ENCODE peak calls at places on chromosomes 2 and 18, in ten cellular contexts. D is prostate gland, C is suprapubic skin, U is endothelial cell of umbilical vein, V is K562, K is GM23338, I is transverse colon, M is HepG2, X is stomach, R is HCT116. A is an unnamed sample.

GRCh38 chr18:57547260-57547659 is 39.2 kb downstream of the FECH start:
- DNase-seq in D (no peak), C (no peak), U (no peak), V (no peak), K (no peak), I (no peak), M (no peak), X (no peak), R (no peak), A (peak)

GRCh38 chr2:142040554-142040953 is 90.3 kb downstream of the LRP1B start:
- DNase-seq in D (no peak), C (no peak), U (no peak), V (no peak), K (no peak), I (no peak), M (no peak), X (no peak), R (no peak), A (no peak)

GRCh38 chr18:45849529-45849928 is 24.1 kb downstream of the SIGLEC15 start:
- DNase-seq in D (no peak), C (no peak), U (no peak), V (no peak), K (no peak), I (no peak), M (no peak), X (no peak), R (no peak), A (no peak)

GRCh38 chr2:240601061-240601830 is 14.7 kb downstream of the CAPN10 start:
- DNase-seq in D (no peak), C (peak), U (no peak), V (no peak), K (no peak), I (peak), M (peak), X (no peak), R (no peak), A (no peak)

GRCh38 chr2:120771556-120772208 is 36.0 kb downstream of the GLI2 start:
- DNase-seq in D (no peak), C (peak), U (no peak), V (no peak), K (no peak), I (peak), M (no peak), X (no peak), R (no peak), A (no peak)

GRCh38 chr2:10330700-10331032 is 28.0 kb downstream of the HPCAL1 start:
- DNase-seq in D (no peak), C (no peak), U (no peak), V (no peak), K (no peak), I (no peak), M (no peak), X (no peak), R (no peak), A (no peak)

GRCh38 chr2:66696856-66697255 is 261.9 kb downstream of the MEIS1 start:
- DNase-seq in D (no peak), C (no peak), U (no peak), V (no peak), K (no peak), I (no peak), M (no peak), X (no peak), R (no peak), A (no peak)

GRCh38 chr2:117293012-117293411 is 521.5 kb upstream of the DDX18 start:
- DNase-seq in D (no peak), C (no peak), U (no peak), V (no peak), K (no peak), I (no peak), M (no peak), X (no peak), R (no peak), A (no peak)

GRCh38 chr2:228768818-228769217 is 502.3 kb downstream of the PID1 start:
- DNase-seq in D (no peak), C (no peak), U (no peak), V (no peak), K (no peak), I (no peak), M (no peak), X (no peak), R (no peak), A (no peak)

GRCh38 chr2:153519260-153519875 is 40.8 kb upstream of the RPRM start:
- DNase-seq in D (peak), C (no peak), U (peak), V (peak), K (peak), I (peak), M (peak), X (peak), R (peak), A (no peak)

GRCh38 chr2:159904127-159904564 is 106.1 kb upstream of the CD302 start:
- DNase-seq in D (no peak), C (peak), U (peak), V (no peak), K (peak), I (peak), M (no peak), X (no peak), R (no peak), A (peak)

DNA sequence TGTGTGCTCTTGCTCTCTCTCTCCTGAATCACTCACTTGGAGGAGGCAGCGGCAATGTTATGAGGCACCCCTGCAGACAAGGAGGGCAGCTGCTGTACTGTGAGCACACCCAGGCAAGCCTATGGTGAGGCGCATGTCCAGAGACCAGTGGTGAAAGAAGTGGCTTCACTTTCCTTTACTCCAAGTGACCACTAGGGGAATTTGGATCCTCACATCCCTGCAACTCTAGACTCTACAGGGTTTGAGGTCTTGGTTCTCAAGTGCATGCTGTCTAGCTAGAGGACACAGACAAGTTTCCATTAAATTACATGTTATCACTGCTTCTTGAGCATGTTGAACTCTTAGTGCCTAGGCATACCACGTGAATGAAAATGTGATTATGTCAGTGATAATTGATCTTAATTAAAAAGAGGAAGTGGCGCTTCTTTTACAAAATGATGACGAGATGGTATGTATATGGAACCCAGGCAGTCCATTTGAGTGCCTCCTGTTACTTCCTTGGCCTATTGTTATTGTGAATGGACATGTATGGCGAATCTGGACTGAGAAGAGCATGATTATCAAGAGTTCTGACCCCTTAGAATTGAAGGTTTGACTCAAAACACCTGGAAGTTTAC is 181.0 kb upstream of the CDH2 start:
- DNase-seq in D (no peak), C (no peak), U (no peak), V (peak), K (peak), I (no peak), M (peak), X (no peak), R (peak), A (no peak)
- TF ChIP-seq CTCF in D (peak), C (no peak), U (no peak), V (peak), K (peak), I (no peak), M (peak), X (no peak), R (no peak), A (no peak)

DNA sequence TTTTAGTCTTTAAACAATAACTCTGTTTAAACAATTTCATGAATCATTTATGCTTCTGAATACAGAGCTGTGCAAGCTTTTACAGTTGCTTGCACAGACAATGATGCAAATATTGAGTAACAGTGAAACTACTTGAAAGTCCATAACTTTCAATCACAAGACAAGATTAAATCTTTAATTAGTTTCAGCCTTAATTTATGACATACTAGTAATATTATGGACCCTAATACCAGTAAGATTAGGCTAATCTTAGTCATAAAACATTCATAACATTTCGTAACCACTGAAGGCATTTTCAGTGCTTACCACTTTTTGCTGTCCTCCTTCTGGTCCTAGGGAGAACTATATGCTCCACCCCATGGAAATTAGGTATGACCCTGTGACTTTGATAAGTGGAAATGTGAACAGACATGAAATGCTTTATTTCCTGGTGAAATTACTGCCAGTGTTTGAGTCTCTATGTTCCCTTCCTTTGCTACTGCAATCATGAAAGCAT is 1.8 kb upstream of the COBLL1 start:
- DNase-seq in D (no peak), C (no peak), U (no peak), V (no peak), K (no peak), I (no peak), M (peak), X (no peak), R (no peak), A (no peak)
- H3K4me3 ChIP-seq in D (no peak), C (no peak), U (no peak), V (no peak), K (no peak), I (no peak), M (no peak), X (no peak), R (no peak), A (no peak)

DNA sequence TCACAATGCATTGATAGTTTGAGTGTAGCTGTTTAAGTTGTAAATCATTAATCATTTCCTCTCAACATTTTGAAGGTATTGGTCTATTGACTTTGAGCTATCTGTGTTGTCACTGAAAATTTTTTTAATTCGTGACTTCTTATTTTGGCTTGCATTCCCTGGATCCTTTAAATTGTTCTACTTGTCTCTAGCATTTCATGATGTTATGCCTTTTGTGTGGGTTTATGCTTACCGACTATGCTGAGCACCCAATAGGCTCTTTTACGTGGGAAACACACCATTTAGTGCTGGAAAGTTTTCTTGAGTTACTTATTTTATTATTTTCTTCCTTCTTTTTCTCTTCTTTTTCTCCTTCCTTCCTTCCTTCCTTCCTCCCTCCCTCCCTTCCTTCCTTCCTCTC is 31.3 kb upstream of the NXPH2 start:
- DNase-seq in D (no peak), C (no peak), U (no peak), V (no peak), K (no peak), I (no peak), M (no peak), X (no peak), R (no peak), A (no peak)
- TF ChIP-seq POLR2AphosphoS5 in D (no peak), C (no peak), U (no peak), V (no peak), K (no peak), I (no peak), M (no peak), X (no peak), R (no peak), A (no peak)

GRCh38 chr18:66727991-66728390 is 124.1 kb upstream of the CDH19 start:
- DNase-seq in D (no peak), C (no peak), U (no peak), V (no peak), K (no peak), I (no peak), M (no peak), X (no peak), R (no peak), A (peak)

GRCh38 chr18:66722671-66723070 is 118.8 kb upstream of the CDH19 start:
- DNase-seq in D (no peak), C (no peak), U (no peak), V (no peak), K (no peak), I (no peak), M (no peak), X (no peak), R (no peak), A (no peak)

GRCh38 chr18:66729459-66730239 is 125.8 kb upstream of the CDH19 start:
- DNase-seq in D (no peak), C (no peak), U (no peak), V (no peak), K (no peak), I (no peak), M (no peak), X (no peak), R (no peak), A (no peak)

GRCh38 chr18:66728951-66729350 is 125.1 kb upstream of the CDH19 start:
- DNase-seq in D (no peak), C (no peak), U (no peak), V (no peak), K (no peak), I (no peak), M (no peak), X (no peak), R (no peak), A (peak)

DNA sequence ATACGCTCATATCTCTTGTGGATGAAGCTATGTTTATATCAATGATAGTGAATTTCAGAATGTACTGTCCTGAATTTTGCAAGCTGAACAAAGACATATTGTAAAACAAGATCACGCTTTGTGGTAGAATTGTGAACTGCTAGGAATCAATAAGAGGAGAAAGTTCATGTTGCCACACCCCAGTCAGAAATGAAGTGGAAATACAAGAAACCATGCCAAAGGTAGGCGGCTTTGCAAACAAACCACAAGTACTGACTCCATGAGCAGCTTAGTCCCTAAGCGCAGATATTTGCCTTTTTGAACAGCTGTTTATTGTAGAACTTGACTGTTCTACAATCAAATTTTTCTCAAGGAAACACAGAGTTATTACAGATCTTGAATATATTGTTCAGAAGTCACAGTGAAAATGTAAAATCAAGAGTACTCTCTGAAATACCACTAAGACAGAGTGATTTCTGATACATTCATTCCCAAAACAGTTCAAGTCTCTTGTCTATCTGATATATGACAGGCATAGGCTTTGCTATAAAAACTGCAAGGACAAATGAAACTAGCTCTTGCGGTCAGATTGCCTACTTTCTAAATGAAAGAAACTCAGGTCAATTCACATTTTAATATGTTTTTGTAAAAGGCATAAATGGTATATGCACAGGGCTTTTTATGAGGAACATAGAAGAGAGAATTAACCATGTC is 120.9 kb upstream of the CDH19 start:
- DNase-seq in D (peak), C (no peak), U (no peak), V (no peak), K (no peak), I (peak), M (peak), X (peak), R (no peak), A (no peak)
- TF ChIP-seq CTCF in D (no peak), C (no peak), U (no peak), V (no peak), K (no peak), I (peak), M (no peak), X (peak), R (no peak), A (no peak)

DNA sequence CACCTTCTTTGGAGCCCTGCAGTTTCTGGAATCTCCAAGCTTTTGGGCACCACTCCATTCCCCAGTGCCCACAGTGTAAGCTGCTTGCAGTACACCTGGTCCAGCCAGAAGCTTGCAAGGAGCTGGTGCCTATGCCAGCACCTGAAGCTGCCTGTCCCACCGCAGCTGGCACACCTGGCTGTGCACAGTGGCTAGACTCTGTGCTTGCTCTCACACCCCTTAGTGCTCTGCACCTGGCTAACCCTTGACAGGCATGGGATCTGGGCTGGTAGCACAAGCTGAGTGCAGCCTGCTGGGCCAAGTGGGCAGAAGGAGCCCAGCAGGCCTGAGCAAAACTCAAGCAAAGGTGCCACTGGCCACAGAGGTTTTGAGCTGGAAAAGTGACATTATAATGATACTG is 183.8 kb upstream of the MC4R start:
- DNase-seq in D (no peak), C (no peak), U (no peak), V (no peak), K (no peak), I (no peak), M (no peak), X (no peak), R (no peak), A (no peak)
- H3K4me3 ChIP-seq in D (no peak), C (no peak), U (no peak), V (no peak), K (no peak), I (no peak), M (no peak), X (no peak), R (no peak), A (no peak)

DNA sequence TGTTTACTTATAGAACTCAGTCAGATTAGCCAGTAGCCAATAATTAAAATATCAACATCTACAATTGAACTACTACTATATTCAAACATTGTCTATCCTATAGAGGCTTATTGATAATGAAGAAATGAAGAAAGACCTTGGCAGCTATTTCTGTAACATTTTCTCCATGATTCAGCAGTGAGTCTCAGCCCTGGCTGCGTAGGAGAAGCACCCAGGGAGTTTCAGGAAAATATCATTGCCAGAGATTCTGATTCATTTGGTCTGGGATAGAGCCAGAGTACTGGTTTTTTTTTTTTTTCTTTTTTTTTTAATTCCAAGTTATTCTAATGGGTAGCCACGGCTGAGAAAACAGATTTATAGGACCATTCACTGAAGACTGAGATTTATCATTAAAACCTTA is 404.8 kb downstream of the TXNL1 start:
- DNase-seq in D (no peak), C (no peak), U (peak), V (no peak), K (no peak), I (no peak), M (no peak), X (no peak), R (no peak), A (no peak)
- TF ChIP-seq POLR2AphosphoS5 in D (no peak), C (no peak), U (no peak), V (no peak), K (no peak), I (no peak), M (no peak), X (no peak), R (no peak), A (no peak)

GRCh38 chr2:7044253-7045250 is 127.3 kb downstream of the RNF144A start:
- DNase-seq in D (peak), C (no peak), U (peak), V (peak), K (peak), I (peak), M (peak), X (peak), R (peak), A (peak)
- TF ChIP-seq CTCF in D (peak), C (peak), U (peak), V (peak), K (peak), I (peak), M (peak), X (peak), R (peak), A (peak)

GRCh38 chr2:99861376-99861760 is 281.0 kb downstream of the AFF3 start:
- DNase-seq in D (no peak), C (no peak), U (peak), V (no peak), K (no peak), I (no peak), M (no peak), X (no peak), R (no peak), A (no peak)
- H3K4me3 ChIP-seq in D (no peak), C (no peak), U (no peak), V (no peak), K (no peak), I (no peak), M (no peak), X (no peak), R (no peak), A (no peak)

GRCh38 chr2:61538920-61539559 is 884 bp upstream of the XPO1 start:
- DNase-seq in D (peak), C (no peak), U (peak), V (peak), K (no peak), I (peak), M (peak), X (no peak), R (peak), A (peak)

GRCh38 chr2:61538179-61538919 is at the start of gene XPO1:
- DNase-seq in D (peak), C (peak), U (peak), V (peak), K (peak), I (peak), M (peak), X (peak), R (peak), A (peak)

GRCh38 chr2:61536086-61536722 is 2.0 kb downstream of the XPO1 start:
- DNase-seq in D (peak), C (no peak), U (peak), V (peak), K (no peak), I (no peak), M (peak), X (no peak), R (no peak), A (no peak)

GRCh38 chr2:61536723-61537581 is 1.2 kb downstream of the XPO1 start:
- DNase-seq in D (peak), C (peak), U (no peak), V (peak), K (peak), I (peak), M (peak), X (peak), R (peak), A (peak)

GRCh38 chr2:61537590-61538178 is 472 bp downstream of the XPO1 start:
- DNase-seq in D (no peak), C (peak), U (peak), V (no peak), K (peak), I (no peak), M (no peak), X (no peak), R (no peak), A (no peak)
- TF ChIP-seq POLR2AphosphoS5 in D (no peak), C (no peak), U (no peak), V (no peak), K (no peak), I (no peak), M (no peak), X (no peak), R (no peak), A (no peak)

A was measured in HL-60.